ENCODE peak calls at places on chromosomes 5 and 9, in five cellular contexts. E, I, R, O and T are unnamed samples. For H3K4me1, the result is how much of the 10 kb centered on the place peaks cover.

GRCh38 chr9:37295178-37295577 is 127.3 kb upstream of the GRHPR start:
- DNase-seq in E (no peak), O (no peak), I (no peak), R (no peak), T (no peak)

GRCh38 chr5:115586525-115587146 is 15.6 kb downstream of the TICAM2 start:
- DNase-seq in E (no peak), R (no peak), I (peak), O (peak), T (no peak)

GRCh38 chr5:150647275-150648251 is 7.1 kb downstream of the SYNPO start:
- DNase-seq in O (no peak), R (no peak), I (no peak), E (no peak), T (no peak)

GRCh38 chr5:60026174-60026573 is 132.6 kb upstream of the PDE4D start:
- DNase-seq in I (no peak), E (no peak), O (no peak), R (no peak), T (no peak)

GRCh38 chr5:56211298-56211865 is 21.7 kb downstream of the ANKRD55 start:
- DNase-seq in I (no peak), R (peak), O (peak), E (peak), T (no peak)

GRCh38 chr5:150559088-150559487 is 51.2 kb downstream of the NDST1 start:
- DNase-seq in R (no peak), O (no peak), E (no peak), I (no peak), T (no peak)

GRCh38 chr5:67731886-67732285 is 483.7 kb upstream of the PIK3R1 start:
- DNase-seq in R (no peak), O (no peak), I (no peak), E (no peak), T (no peak)

GRCh38 chr9:72858089-72858912 is 94.6 kb downstream of the ALDH1A1 start:
- DNase-seq in R (no peak), O (peak), E (no peak), I (no peak), T (no peak)

GRCh38 chr5:84870369-84870768 is 485.7 kb upstream of the EDIL3 start:
- DNase-seq in E (no peak), O (no peak), R (no peak), I (no peak), T (no peak)

GRCh38 chr5:68172314-68172713 is 43.2 kb upstream of the PIK3R1 start:
- DNase-seq in O (no peak), E (no peak), R (no peak), I (no peak), T (no peak)

GRCh38 chr5:158701406-158702177 is 398.1 kb downstream of the EBF1 start:
- DNase-seq in E (no peak), O (no peak), R (no peak), I (no peak), T (no peak)

GRCh38 chr5:102450313-102450990 is 48.3 kb downstream of the SLCO6A1 start:
- DNase-seq in O (peak), R (no peak), E (peak), I (no peak), T (no peak)

GRCh38 chr9:122011818-122012498 is 81.2 kb downstream of the TTLL11 start:
- DNase-seq in O (no peak), I (no peak), E (no peak), R (no peak), T (no peak)

GRCh38 chr5:1466631-1467265 is 21.5 kb upstream of the SLC6A3 start:
- DNase-seq in R (no peak), I (no peak), E (no peak), O (no peak), T (no peak)

GRCh38 chr5:73451218-73452130 is 2.9 kb upstream of the FOXD1 start:
- DNase-seq in I (peak), E (no peak), R (no peak), O (no peak), T (peak)

GRCh38 chr9:88303785-88304495 is 84.3 kb upstream of the SPIN1 start:
- DNase-seq in E (no peak), R (no peak), I (no peak), O (no peak), T (no peak)

GRCh38 chr9:89701221-89701798 is 96.5 kb downstream of the GADD45G start:
- DNase-seq in O (no peak), E (no peak), I (no peak), R (no peak), T (no peak)

GRCh38 chr9:18611946-18612345 is 138.0 kb downstream of the ADAMTSL1 start:
- DNase-seq in E (no peak), I (no peak), R (no peak), O (no peak), T (no peak)

GRCh38 chr5:139639619-139640431 is 8.3 kb upstream of the CXXC5 start:
- DNase-seq in I (peak), E (no peak), O (no peak), R (no peak), T (no peak)

GRCh38 chr9:96117398-96118060 is 184.4 kb downstream of the HSD17B3 start:
- DNase-seq in E (no peak), I (no peak), R (no peak), O (no peak), T (no peak)

GRCh38 chr5:143309661-143310431 is 93.6 kb downstream of the NR3C1 start:
- DNase-seq in E (no peak), I (no peak), O (no peak), R (no peak), T (no peak)

GRCh38 chr9:90020277-90020871 is 415.6 kb downstream of the GADD45G start:
- DNase-seq in I (no peak), R (no peak), O (no peak), E (no peak), T (no peak)

GRCh38 chr5:44821164-44821563 is 12.4 kb downstream of the MRPS30 start:
- DNase-seq in E (no peak), I (no peak), O (no peak), R (no peak), T (no peak)

GRCh38 chr5:112669328-112669963 is 68.2 kb upstream of the APC start:
- DNase-seq in E (no peak), I (no peak), R (no peak), O (no peak), T (no peak)

GRCh38 chr5:154193176-154193575 is 2.6 kb downstream of the GALNT10 start:
- DNase-seq in O (no peak), R (no peak), I (no peak), E (no peak), T (no peak)

GRCh38 chr9:78296208-78296892 is 575 bp upstream of the PSAT1 start:
- DNase-seq in I (peak), O (peak), R (peak), E (no peak), T (peak)

GRCh38 chr9:70256123-70256551 is 2.6 kb upstream of the SMC5 start:
- DNase-seq in O (no peak), R (no peak), I (no peak), E (no peak), T (no peak)

GRCh38 chr5:17218353-17219005 is 1.0 kb downstream of the BASP1 start:
- DNase-seq in R (no peak), I (peak), E (no peak), O (no peak), T (peak)

GRCh38 chr5:83974151-83974822 is 253.6 kb upstream of the HAPLN1 start:
- DNase-seq in R (no peak), O (no peak), E (no peak), I (no peak), T (no peak)

GRCh38 chr9:96646081-96646991 is 8.8 kb downstream of the PRXL2C start:
- DNase-seq in R (no peak), E (no peak), O (no peak), I (no peak), T (no peak)

GRCh38 chr5:131810510-131811249 is 13.9 kb upstream of the FNIP1 start:
- DNase-seq in E (peak), R (no peak), O (peak), I (peak), T (no peak)

GRCh38 chr9:136742640-136743391 is at the start of gene LCN10:
- DNase-seq in I (peak), E (no peak), R (no peak), O (peak), T (no peak)

GRCh38 chr5:6468870-6469269 is 20.2 kb downstream of the UBE2QL1 start:
- DNase-seq in O (no peak), R (no peak), E (no peak), I (no peak), T (no peak)

GRCh38 chr9:80242022-80242421 is 670.3 kb downstream of the TLE4 start:
- DNase-seq in O (no peak), E (no peak), I (no peak), R (no peak), T (no peak)

DNA sequence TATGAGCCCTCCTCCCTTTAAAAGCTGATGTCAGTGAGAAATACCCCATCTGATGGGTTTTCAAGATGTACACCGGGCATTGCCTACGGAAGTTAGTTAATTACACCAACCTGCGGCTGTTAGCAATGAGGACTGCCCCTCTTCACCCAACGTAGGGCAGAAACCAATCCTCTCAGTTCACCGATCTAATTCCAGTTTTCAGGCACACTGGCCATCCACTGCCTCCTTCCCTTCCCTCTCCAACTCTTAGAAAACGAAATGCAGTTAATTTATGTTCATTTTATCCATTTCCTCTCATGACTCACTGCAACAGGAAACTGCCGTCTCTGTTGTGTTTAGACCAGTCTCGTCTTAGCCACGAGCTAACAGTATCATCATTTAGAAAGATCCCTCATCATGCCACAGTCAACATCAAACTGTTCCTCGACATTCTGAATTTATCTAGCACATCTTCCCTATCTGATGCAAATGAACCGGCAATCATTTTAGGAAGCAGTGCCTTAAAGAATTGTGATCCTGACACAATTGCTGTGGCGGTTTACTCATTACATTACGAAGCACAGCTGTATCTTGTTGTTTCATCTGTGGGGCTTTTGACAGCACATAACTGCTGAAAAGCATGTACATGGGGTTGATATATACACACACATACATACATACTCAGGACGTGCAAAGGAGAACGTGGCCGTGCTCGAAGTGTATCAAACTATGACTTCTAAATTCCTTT is 168.6 kb downstream of the EFNA5 start:
- DNase-seq in E (no peak), R (no peak), O (no peak), I (peak), T (no peak)
- H3K4me1 ChIP-seq in E (under half), R (under half), O (under half), I (under half), T (under half)

DNA sequence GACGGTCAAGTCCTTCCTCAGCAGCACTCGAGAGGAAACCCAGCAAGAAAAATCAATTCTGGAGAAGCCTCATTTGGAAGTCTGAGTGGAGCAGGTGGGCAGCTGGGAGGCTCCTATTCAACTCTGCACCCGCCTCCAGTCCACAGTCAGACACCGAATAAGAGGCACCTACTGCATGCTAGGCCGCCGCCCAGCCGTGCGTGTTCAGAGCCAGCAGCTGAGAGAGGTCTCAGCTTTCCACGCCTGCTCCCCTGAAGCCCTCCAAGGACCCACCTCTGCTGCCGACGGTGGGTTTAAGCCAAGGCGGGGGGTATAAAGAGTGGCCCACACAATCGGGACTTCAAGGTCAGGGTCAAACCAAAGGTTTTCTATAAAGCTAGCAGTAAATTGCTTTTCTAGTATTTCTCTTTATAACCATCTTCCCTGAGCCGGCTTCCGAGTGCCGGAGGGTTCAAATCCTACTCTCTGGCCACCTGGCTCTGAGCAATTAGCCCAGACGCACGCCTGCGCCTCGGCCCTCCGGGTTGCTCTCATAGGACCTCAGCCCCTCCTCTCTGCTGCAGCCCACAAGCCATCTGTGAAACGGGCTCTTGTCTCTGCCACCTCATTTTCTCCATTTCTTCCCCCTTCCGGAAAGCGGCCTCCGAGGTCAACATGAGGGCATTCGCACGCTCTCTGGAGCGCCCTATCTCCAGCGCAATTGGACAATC is 41.8 kb downstream of the VAV2 start:
- DNase-seq in I (no peak), R (no peak), O (no peak), E (no peak), T (no peak)
- TF ChIP-seq POLR2AphosphoS5 in I (no peak), R (no peak), O (no peak), E (no peak), T (no peak)

DNA sequence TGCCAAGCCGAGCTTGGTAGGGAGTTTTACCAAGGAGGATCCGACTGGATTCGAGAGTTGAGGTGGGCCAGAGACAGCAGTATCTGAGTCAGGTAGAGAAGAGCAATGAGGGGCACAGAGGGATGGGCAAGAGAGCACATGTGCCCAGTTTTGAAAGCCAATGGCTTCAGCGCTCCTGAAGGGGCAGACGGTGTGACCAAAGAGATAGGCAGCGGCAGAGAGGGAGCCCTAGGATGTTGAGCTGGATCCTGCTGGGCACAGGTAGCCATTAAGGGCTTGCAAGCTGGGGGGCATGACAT is 941 bp downstream of the FGFR4 start:
- DNase-seq in E (no peak), R (no peak), I (no peak), O (no peak), T (no peak)
- H3K4me3 ChIP-seq in E (peak), R (no peak), I (no peak), O (peak), T (no peak)

DNA sequence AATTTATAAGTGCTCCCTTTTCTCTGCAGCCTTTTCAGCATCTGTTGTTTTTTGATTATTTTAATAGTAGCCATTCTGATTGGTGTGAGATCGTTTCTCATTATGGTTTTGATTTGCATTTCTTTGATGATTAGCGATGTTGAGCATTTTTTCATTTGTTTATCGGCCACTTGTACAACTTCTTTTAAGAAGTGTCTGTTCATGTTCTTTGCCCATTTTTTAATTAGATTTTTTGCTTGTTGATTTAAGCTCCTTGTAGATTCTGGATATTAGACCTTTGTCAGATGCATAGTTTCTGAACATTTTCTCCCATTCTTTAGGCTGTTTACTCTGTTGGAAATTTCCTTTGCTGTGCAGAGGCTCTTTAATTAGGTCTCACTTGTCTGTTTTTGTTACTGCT is 46.3 kb downstream of the FYB1 start:
- DNase-seq in I (no peak), O (no peak), R (no peak), E (no peak), T (no peak)
- H3K4me1 ChIP-seq in I (under half), O (under half), R (under half), E (under half), T (under half)

GRCh38 chr9:86731511-86731993 is 215.8 kb downstream of the GAS1 start:
- DNase-seq in I (no peak), E (no peak), R (no peak), O (no peak), T (no peak)

GRCh38 chr9:86735772-86736458 is 211.4 kb downstream of the GAS1 start:
- DNase-seq in I (no peak), E (no peak), O (no peak), R (no peak), T (no peak)

GRCh38 chr9:86733929-86734328 is 213.4 kb downstream of the GAS1 start:
- DNase-seq in O (no peak), E (no peak), I (no peak), R (no peak), T (no peak)

GRCh38 chr9:86732514-86732913 is 214.8 kb downstream of the GAS1 start:
- DNase-seq in E (no peak), O (no peak), R (peak), I (no peak), T (no peak)

DNA sequence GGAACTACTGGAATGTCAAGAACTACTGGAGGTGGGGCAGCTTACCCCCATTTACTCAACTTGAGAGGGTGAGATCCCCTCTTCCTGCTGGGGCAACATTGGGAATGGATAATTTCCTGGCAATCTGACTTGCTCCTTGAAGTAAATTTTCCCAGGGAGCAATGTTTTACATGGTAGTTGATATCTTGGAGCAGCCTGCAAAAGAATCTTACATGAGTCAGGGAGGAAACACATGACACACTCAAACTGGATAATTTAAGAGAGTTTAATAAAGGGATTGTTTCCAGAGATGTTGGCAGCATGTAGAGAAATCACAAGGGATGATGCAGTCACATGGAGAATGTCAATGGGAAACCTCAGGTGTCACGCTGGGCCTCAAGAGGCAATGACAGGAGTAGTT is 212.5 kb downstream of the GAS1 start:
- DNase-seq in O (no peak), R (no peak), I (no peak), E (no peak), T (no peak)
- TF ChIP-seq POLR2AphosphoS5 in O (no peak), R (no peak), I (peak), E (no peak), T (no peak)

DNA sequence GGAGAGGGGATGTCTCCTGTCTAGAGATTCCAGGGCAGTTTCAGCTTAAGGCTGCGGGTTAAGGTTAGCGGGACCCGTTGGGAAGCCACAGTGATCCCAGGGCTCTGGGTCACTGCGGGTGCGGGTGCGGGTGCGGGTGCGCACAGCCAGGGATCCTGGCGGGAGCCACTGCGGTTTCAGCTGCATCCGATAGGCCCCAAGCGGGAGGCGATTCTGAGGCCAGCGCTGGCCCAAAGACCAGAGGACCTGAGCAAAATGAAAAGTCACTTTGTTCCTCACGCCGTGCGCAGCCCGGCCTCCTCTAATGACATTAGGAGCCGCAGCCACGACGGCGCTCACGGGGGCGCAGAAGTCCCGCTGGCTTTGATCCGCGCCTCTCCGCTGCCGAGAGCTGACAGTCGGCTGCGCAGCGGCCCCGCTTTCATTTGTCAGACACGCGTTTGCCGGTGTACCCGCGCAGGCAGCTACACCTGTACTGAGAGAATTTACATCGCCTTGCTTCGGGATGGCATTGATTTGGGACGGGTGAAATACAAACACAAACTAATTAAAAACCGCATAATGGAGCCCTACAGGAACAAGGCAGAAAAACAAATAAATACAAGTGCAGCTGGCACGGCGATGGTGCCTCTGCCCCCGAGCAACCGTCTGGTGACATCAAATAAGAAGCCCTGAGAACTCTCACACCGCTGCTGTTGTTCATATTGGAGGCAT is 5.2 kb upstream of the IRX1 start:
- DNase-seq in E (no peak), R (no peak), I (no peak), O (no peak), T (no peak)
- H3K4me3 ChIP-seq in E (no peak), R (peak), I (no peak), O (no peak), T (no peak)

DNA sequence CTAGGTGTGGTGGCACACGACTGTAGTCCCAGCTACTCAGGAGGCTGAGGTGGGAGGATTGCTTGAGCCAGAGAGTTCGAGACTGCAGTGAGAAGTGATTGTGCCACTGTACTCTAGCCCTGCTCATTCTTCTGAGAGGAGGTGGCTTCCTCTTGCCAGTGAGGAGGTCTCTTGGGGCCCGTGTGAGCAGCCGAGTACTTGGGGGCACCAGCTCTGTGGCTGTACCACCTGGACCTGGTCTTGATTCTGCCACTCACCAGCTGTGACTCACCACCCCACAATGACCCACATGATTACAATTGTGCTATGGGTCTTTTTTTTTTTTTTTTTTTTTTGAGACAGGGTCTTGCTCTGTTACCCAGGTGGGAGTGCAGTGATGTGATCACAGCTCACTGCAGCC is 18.0 kb upstream of the CRB2 start:
- DNase-seq in E (no peak), R (no peak), O (no peak), I (no peak), T (no peak)
- H3K4me1 ChIP-seq in E (under half), R (under half), O (under half), I (under half), T (under half)